ENCODE peak calls at places on chromosomes 2 and 18, in ten cellular contexts. G is activated CD8-positive, alpha-beta T cell treated with anti-CD3 and anti-CD28 coated beads, Interleukin-2, amount 10 ng/mL, durations not matched to agents 7 days and 5 days; H is Calu3; Y is HS-27A; T is GM13977; J is NCI-H345; Q is stimulated activated CD8-positive, alpha-beta memory T cell treated with anti-CD3 and anti-CD28 coated beads, Interleukin-7, amount 100 ng/mL, for 4 hours; K is glutamatergic neuron; O is DMS79 treated with DMSO at 0.1 percent for 48 hours; Z is NCI-H2171 treated with DMSO at 0.1 percent for 48 hours. R is an unnamed sample.

GRCh38 chr2:100395532-100396350 is 21.7 kb downstream of the CHST10 start:
- DNase-seq in Y (no peak), O (no peak), G (no peak), T (no peak), Q (no peak), H (no peak), J (no peak), Z (no peak), K (no peak), R (no peak)

GRCh38 chr2:151780938-151781337 is 46.7 kb upstream of the NEB start:
- DNase-seq in Z (no peak), O (no peak), Q (no peak), K (no peak), J (no peak), H (no peak), T (no peak), G (no peak), Y (no peak), R (no peak)

GRCh38 chr2:82139979-82140611 is 1835.5 kb upstream of the LRRTM1 start:
- DNase-seq in Q (no peak), Y (no peak), O (no peak), J (no peak), T (no peak), G (no peak), H (peak; percentile 47), Z (no peak), K (no peak), R (no peak)

GRCh38 chr2:172168917-172169346 is 66.2 kb upstream of the DLX2 start:
- DNase-seq in H (no peak), O (peak; percentile 78), J (no peak), Q (no peak), T (no peak), Y (no peak), Z (no peak), K (no peak), G (no peak), R (no peak)

GRCh38 chr2:36526216-36526615 is 71.8 kb downstream of the FEZ2 start:
- DNase-seq in T (no peak), O (no peak), G (no peak), Y (no peak), K (no peak), Z (no peak), J (no peak), H (no peak), Q (no peak), R (no peak)

GRCh38 chr18:14933049-14933851 is 185.3 kb downstream of the ANKRD30B start:
- DNase-seq in T (no peak), O (no peak), Z (no peak), G (no peak), Q (no peak), J (no peak), Y (no peak), H (no peak), K (no peak), R (no peak)

GRCh38 chr2:207928079-207928478 is 97.2 kb downstream of the PLEKHM3 start:
- DNase-seq in J (no peak), Q (no peak), T (no peak), G (no peak), H (no peak), K (no peak), Z (no peak), Y (no peak), O (no peak), R (no peak)

GRCh38 chr2:109185801-109186570 is 57.0 kb downstream of the SH3RF3 start:
- DNase-seq in G (no peak), H (no peak), J (no peak), Q (no peak), T (no peak), O (no peak), Z (no peak), Y (no peak), K (no peak), R (no peak)

GRCh38 chr2:162196611-162197010 is 44.6 kb upstream of the GCG start:
- DNase-seq in Q (no peak), T (no peak), J (no peak), H (no peak), Y (peak; percentile 8), O (no peak), G (no peak), K (no peak), Z (no peak), R (no peak)